ENCODE peak calls at places on chromosome 5, in eight cellular contexts. S is small intestine, D is tibial nerve, N is upper lobe of right lung, P is sigmoid colon, A is heart right ventricle, G is body of pancreas, F is IMR-90. H is an unnamed sample.

GRCh38 chr5:169812786-169813185 is 167.5 kb downstream of the INSYN2B start:
- DNase-seq in S (no peak), D (no peak), N (no peak), P (no peak), A (no peak), G (no peak), F (no peak), H (no peak)

GRCh38 chr5:55096860-55097259 is 5.6 kb upstream of the GZMA start:
- DNase-seq in S (peak; percentile 25), D (no peak), N (no peak), P (no peak), A (no peak), G (no peak), F (no peak), H (peak; percentile 70)

GRCh38 chr5:39448504-39449128 is 23.8 kb upstream of the DAB2 start:
- DNase-seq in S (peak; percentile 45), D (no peak), N (no peak), P (no peak), A (no peak), G (no peak), F (no peak), H (no peak)

GRCh38 chr5:6783787-6784186 is 70.6 kb downstream of the TENT4A start:
- DNase-seq in S (no peak), D (no peak), N (no peak), P (no peak), A (no peak), G (no peak), F (no peak), H (no peak)

GRCh38 chr5:121189569-121190305 is 661.9 kb upstream of the FTMT start:
- DNase-seq in S (no peak), D (no peak), N (no peak), P (no peak), A (no peak), G (no peak), F (peak; percentile 50), H (no peak)

GRCh38 chr5:35129276-35129675 is 81.5 kb upstream of the AGXT2 start:
- DNase-seq in S (no peak), D (no peak), N (no peak), P (no peak), A (no peak), G (no peak), F (peak; percentile 96), H (no peak)

GRCh38 chr5:6886866-6887265 is 173.6 kb downstream of the TENT4A start:
- DNase-seq in S (no peak), D (no peak), N (no peak), P (no peak), A (no peak), G (no peak), F (no peak), H (no peak)

GRCh38 chr5:82320971-82321370 is 42.8 kb upstream of the RPS23 start:
- DNase-seq in S (no peak), D (no peak), N (no peak), P (no peak), A (no peak), G (no peak), F (no peak), H (no peak)

GRCh38 chr5:1552469-1553255 is 28.9 kb upstream of the LPCAT1 start:
- DNase-seq in S (no peak), D (peak; percentile 60), N (peak; percentile 82), P (peak; percentile 85), A (peak; percentile 23), G (no peak), F (no peak), H (no peak)

GRCh38 chr5:176614805-176615478 is 5.0 kb upstream of the GPRIN1 start:
- DNase-seq in S (no peak), D (no peak), N (no peak), P (no peak), A (no peak), G (no peak), F (peak; percentile 88), H (no peak)

GRCh38 chr5:142248853-142249462 is 75.9 kb downstream of the SPRY4 start:
- DNase-seq in S (no peak), D (no peak), N (peak; percentile 78), P (no peak), A (peak; percentile 31), G (no peak), F (peak; percentile 12), H (no peak)

GRCh38 chr5:175765858-175766257 is 105.5 kb upstream of the CPLX2 start:
- DNase-seq in S (no peak), D (no peak), N (no peak), P (no peak), A (no peak), G (no peak), F (no peak), H (no peak)

GRCh38 chr5:96083361-96083881 is 121.8 kb upstream of the ELL2 start:
- DNase-seq in S (no peak), D (no peak), N (no peak), P (no peak), A (no peak), G (no peak), F (peak; percentile 27), H (no peak)

GRCh38 chr5:163453705-163454104 is 6.2 kb downstream of the NUDCD2 start:
- DNase-seq in S (no peak), D (no peak), N (no peak), P (no peak), A (no peak), G (no peak), F (peak; percentile 53), H (no peak)

GRCh38 chr5:136905571-136905970 is 540.2 kb upstream of the TRPC7 start:
- DNase-seq in S (no peak), D (no peak), N (no peak), P (no peak), A (no peak), G (no peak), F (no peak), H (no peak)

GRCh38 chr5:117246386-117246785 is 671.8 kb upstream of the SEMA6A start:
- DNase-seq in S (no peak), D (no peak), N (no peak), P (no peak), A (no peak), G (no peak), F (no peak), H (no peak)

GRCh38 chr5:130227699-130228098 is 323.4 kb downstream of the CHSY3 start:
- DNase-seq in S (no peak), D (no peak), N (no peak), P (no peak), A (no peak), G (no peak), F (no peak), H (no peak)

GRCh38 chr5:80142996-80143395 is 107.8 kb downstream of the THBS4 start:
- DNase-seq in S (no peak), D (no peak), N (no peak), P (no peak), A (no peak), G (no peak), F (no peak), H (no peak)

GRCh38 chr5:35183243-35183955 is 46.9 kb downstream of the PRLR start:
- DNase-seq in S (peak; percentile 45), D (peak; percentile 29), N (no peak), P (no peak), A (no peak), G (peak; percentile 65), F (peak; percentile 60), H (no peak)

GRCh38 chr5:179803651-179804598 is 2.7 kb downstream of the MGAT4B start:
- DNase-seq in S (peak; percentile 36), D (no peak), N (peak; percentile 72), P (peak; percentile 66), A (no peak), G (no peak), F (peak; percentile 41), H (peak; percentile 48)

GRCh38 chr5:179805529-179806249 is 977 bp downstream of the MGAT4B start:
- DNase-seq in S (peak; percentile 38), D (no peak), N (peak; percentile 81), P (peak; percentile 77), A (no peak), G (peak; percentile 46), F (no peak), H (no peak)

GRCh38 chr5:179805070-179805528 is 1.6 kb downstream of the MGAT4B start:
- DNase-seq in S (peak; percentile 98), D (no peak), N (peak; percentile 67), P (peak; percentile 66), A (no peak), G (peak; percentile 39), F (no peak), H (no peak)

GRCh38 chr5:179802950-179803562 is 3.6 kb downstream of the MGAT4B start:
- DNase-seq in S (peak; percentile 69), D (no peak), N (no peak), P (peak; percentile 65), A (no peak), G (no peak), F (no peak), H (no peak)

GRCh38 chr5:179804599-179804947 is 2.1 kb downstream of the MGAT4B start:
- DNase-seq in S (no peak), D (no peak), N (no peak), P (no peak), A (no peak), G (no peak), F (no peak), H (no peak)
- H3K27ac ChIP-seq in S (peak overlapping the region; percentile 94), D (no peak overlapping the region), N (peak overlapping the region; percentile 11), P (peak overlapping the region; percentile 98), A (no peak overlapping the region), G (no peak overlapping the region), F (no peak overlapping the region), H (no peak overlapping the region)

GRCh38 chr5:140111859-140112551 is 1.9 kb upstream of the PURA start:
- DNase-seq in S (no peak), D (no peak), N (no peak), P (no peak), A (no peak), G (no peak), F (no peak), H (no peak)
- H3K4me1 ChIP-seq in S (peaks cover 3% of the 10 kb centered on the region), D (peaks cover 73% of the 10 kb centered on the region), N (peaks cover 53% of the 10 kb centered on the region), P (peaks cover 63% of the 10 kb centered on the region), A (peaks cover 66% of the 10 kb centered on the region), G (peaks cover 56% of the 10 kb centered on the region), F (peaks cover 10% of the 10 kb centered on the region), H (peaks cover 62% of the 10 kb centered on the region)

DNA sequence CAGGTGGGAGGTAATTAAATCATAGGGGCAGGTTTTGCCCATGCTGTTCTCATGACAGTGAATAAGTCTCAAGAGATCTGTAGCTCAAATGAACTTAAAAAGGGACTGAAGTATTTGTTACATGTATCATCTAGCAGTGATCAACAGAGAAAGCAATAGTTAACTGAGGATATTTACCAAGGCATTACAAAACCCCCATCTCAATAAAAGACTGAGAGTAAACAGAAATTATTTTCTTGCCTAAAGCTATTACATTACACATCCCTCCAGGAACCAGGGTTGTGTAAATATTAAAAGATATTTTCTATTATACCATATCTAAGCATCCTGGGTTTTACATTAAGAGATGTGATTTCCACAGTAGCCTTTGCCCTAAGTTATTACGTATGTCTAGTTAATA is 169.9 kb downstream of the CTNND2 start:
- DNase-seq in S (no peak), D (no peak), N (no peak), P (no peak), A (no peak), G (no peak), F (no peak), H (no peak)
- H3K4me3 ChIP-seq in S (no peak overlapping the region), D (no peak overlapping the region), N (no peak overlapping the region), P (no peak overlapping the region), A (no peak overlapping the region), G (no peak overlapping the region), F (no peak overlapping the region), H (no peak overlapping the region)

DNA sequence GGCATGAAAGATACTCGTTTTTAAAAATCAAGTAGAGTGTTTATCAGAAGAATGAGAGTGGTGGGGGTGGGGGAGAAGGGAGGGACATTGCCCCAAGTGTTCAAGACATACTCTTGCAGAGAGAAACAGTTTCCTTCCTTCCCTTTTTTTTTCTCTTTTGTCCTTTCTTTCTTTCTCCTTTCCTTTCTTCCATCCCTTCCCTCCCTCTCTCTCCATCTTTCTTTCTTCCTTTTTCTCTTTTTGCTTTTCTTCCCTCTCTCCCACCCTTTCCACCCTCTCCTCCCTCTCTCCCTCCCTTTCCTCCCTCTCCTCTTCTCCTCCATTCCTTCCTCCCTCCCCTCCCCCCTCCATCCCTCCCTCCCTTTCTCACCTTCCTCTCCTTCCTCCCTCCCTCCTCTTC is 478.3 kb upstream of the EDIL3 start:
- DNase-seq in S (no peak), D (no peak), N (no peak), P (no peak), A (no peak), G (no peak), F (no peak), H (no peak)
- H3K27ac ChIP-seq in S (no peak overlapping the region), D (no peak overlapping the region), N (no peak overlapping the region), P (no peak overlapping the region), A (no peak overlapping the region), G (no peak overlapping the region), F (no peak overlapping the region), H (no peak overlapping the region)